ENCODE peak calls at places on chromosomes 7 and 10, in nine cellular contexts. One of them, this sample, is unnamed.

GRCh38 chr7:33601081-33601480 is 304.3 kb upstream of the BMPER start:
- DNase-seq in Peyer's patch: no peak
- DNase-seq in brain microvascular endothelial cell: no peak
- DNase-seq in endothelial cell of umbilical vein: no peak
- DNase-seq in psoas muscle: no peak
- DNase-seq in heart left ventricle: no peak
- DNase-seq in upper lobe of right lung: no peak
- DNase-seq in transverse colon: no peak
- DNase-seq in mammary epithelial cell: no peak
- DNase-seq in this sample: no peak

GRCh38 chr7:87001214-87001613 is 58.2 kb downstream of the ELAPOR2 start:
- DNase-seq in Peyer's patch: no peak
- DNase-seq in brain microvascular endothelial cell: no peak
- DNase-seq in endothelial cell of umbilical vein: peak; percentile 34
- DNase-seq in psoas muscle: no peak
- DNase-seq in heart left ventricle: no peak
- DNase-seq in upper lobe of right lung: no peak
- DNase-seq in transverse colon: no peak
- DNase-seq in mammary epithelial cell: peak; percentile 2
- DNase-seq in this sample: no peak

GRCh38 chr10:22681783-22682183 is 32.6 kb downstream of the PIP4K2A start:
- DNase-seq in Peyer's patch: no peak
- DNase-seq in brain microvascular endothelial cell: peak; percentile 81
- DNase-seq in endothelial cell of umbilical vein: peak; percentile 59
- DNase-seq in psoas muscle: no peak
- DNase-seq in heart left ventricle: no peak
- DNase-seq in upper lobe of right lung: no peak
- DNase-seq in transverse colon: no peak
- DNase-seq in mammary epithelial cell: peak; percentile 77
- DNase-seq in this sample: no peak

GRCh38 chr7:40306596-40306995 is 171.8 kb downstream of the SUGCT start:
- DNase-seq in Peyer's patch: no peak
- DNase-seq in brain microvascular endothelial cell: peak; percentile 70
- DNase-seq in endothelial cell of umbilical vein: peak; percentile 69
- DNase-seq in psoas muscle: no peak
- DNase-seq in heart left ventricle: no peak
- DNase-seq in upper lobe of right lung: no peak
- DNase-seq in transverse colon: no peak
- DNase-seq in mammary epithelial cell: peak; percentile 62
- DNase-seq in this sample: no peak

GRCh38 chr10:94315975-94316464 is 46.7 kb downstream of the NOC3L start:
- DNase-seq in Peyer's patch: no peak
- DNase-seq in brain microvascular endothelial cell: peak; percentile 72
- DNase-seq in endothelial cell of umbilical vein: peak; percentile 13
- DNase-seq in psoas muscle: no peak
- DNase-seq in heart left ventricle: no peak
- DNase-seq in upper lobe of right lung: no peak
- DNase-seq in transverse colon: no peak
- DNase-seq in mammary epithelial cell: no peak
- DNase-seq in this sample: no peak

GRCh38 chr7:74214816-74215630 is 5.2 kb downstream of the LAT2 start:
- DNase-seq in Peyer's patch: no peak
- DNase-seq in brain microvascular endothelial cell: no peak
- DNase-seq in endothelial cell of umbilical vein: no peak
- DNase-seq in psoas muscle: no peak
- DNase-seq in heart left ventricle: no peak
- DNase-seq in upper lobe of right lung: no peak
- DNase-seq in transverse colon: no peak
- DNase-seq in mammary epithelial cell: no peak
- DNase-seq in this sample: no peak

GRCh38 chr7:3300651-3301471 is at the start of gene SDK1:
- DNase-seq in Peyer's patch: peak; percentile 83
- DNase-seq in brain microvascular endothelial cell: peak; percentile 75
- DNase-seq in endothelial cell of umbilical vein: peak; percentile 86
- DNase-seq in psoas muscle: peak; percentile 96
- DNase-seq in heart left ventricle: peak; percentile 93
- DNase-seq in upper lobe of right lung: peak; percentile 95
- DNase-seq in transverse colon: peak; percentile 92
- DNase-seq in mammary epithelial cell: peak; percentile 80
- DNase-seq in this sample: peak; percentile 96

GRCh38 chr7:150665882-150666281 is 19.6 kb upstream of the GIMAP2 start:
- DNase-seq in Peyer's patch: no peak
- DNase-seq in brain microvascular endothelial cell: no peak
- DNase-seq in endothelial cell of umbilical vein: no peak
- DNase-seq in psoas muscle: no peak
- DNase-seq in heart left ventricle: no peak
- DNase-seq in upper lobe of right lung: no peak
- DNase-seq in transverse colon: no peak
- DNase-seq in mammary epithelial cell: no peak
- DNase-seq in this sample: no peak

GRCh38 chr10:119602241-119603095 is 5.7 kb upstream of the TIAL1 start:
- DNase-seq in Peyer's patch: no peak
- DNase-seq in brain microvascular endothelial cell: peak; percentile 12
- DNase-seq in endothelial cell of umbilical vein: peak; percentile 38
- DNase-seq in psoas muscle: no peak
- DNase-seq in heart left ventricle: no peak
- DNase-seq in upper lobe of right lung: peak; percentile 33
- DNase-seq in transverse colon: peak; percentile 37
- DNase-seq in mammary epithelial cell: peak; percentile 27
- DNase-seq in this sample: no peak

GRCh38 chr10:52064084-52064845 is 249.8 kb upstream of the DKK1 start:
- DNase-seq in Peyer's patch: no peak
- DNase-seq in brain microvascular endothelial cell: no peak
- DNase-seq in endothelial cell of umbilical vein: no peak
- DNase-seq in psoas muscle: no peak
- DNase-seq in heart left ventricle: peak; percentile 58
- DNase-seq in upper lobe of right lung: peak; percentile 57
- DNase-seq in transverse colon: no peak
- DNase-seq in mammary epithelial cell: no peak
- DNase-seq in this sample: no peak

GRCh38 chr10:4651404-4652037 is 174.5 kb upstream of the AKR1E2 start:
- DNase-seq in Peyer's patch: no peak
- DNase-seq in brain microvascular endothelial cell: no peak
- DNase-seq in endothelial cell of umbilical vein: no peak
- DNase-seq in psoas muscle: no peak
- DNase-seq in heart left ventricle: no peak
- DNase-seq in upper lobe of right lung: no peak
- DNase-seq in transverse colon: no peak
- DNase-seq in mammary epithelial cell: peak; percentile 48
- DNase-seq in this sample: no peak

GRCh38 chr10:84191106-84191505 is 3.2 kb upstream of the CDHR1 start:
- DNase-seq in Peyer's patch: no peak
- DNase-seq in brain microvascular endothelial cell: no peak
- DNase-seq in endothelial cell of umbilical vein: no peak
- DNase-seq in psoas muscle: no peak
- DNase-seq in heart left ventricle: no peak
- DNase-seq in upper lobe of right lung: peak; percentile 17
- DNase-seq in transverse colon: peak; percentile 6
- DNase-seq in mammary epithelial cell: no peak
- DNase-seq in this sample: no peak

DNA sequence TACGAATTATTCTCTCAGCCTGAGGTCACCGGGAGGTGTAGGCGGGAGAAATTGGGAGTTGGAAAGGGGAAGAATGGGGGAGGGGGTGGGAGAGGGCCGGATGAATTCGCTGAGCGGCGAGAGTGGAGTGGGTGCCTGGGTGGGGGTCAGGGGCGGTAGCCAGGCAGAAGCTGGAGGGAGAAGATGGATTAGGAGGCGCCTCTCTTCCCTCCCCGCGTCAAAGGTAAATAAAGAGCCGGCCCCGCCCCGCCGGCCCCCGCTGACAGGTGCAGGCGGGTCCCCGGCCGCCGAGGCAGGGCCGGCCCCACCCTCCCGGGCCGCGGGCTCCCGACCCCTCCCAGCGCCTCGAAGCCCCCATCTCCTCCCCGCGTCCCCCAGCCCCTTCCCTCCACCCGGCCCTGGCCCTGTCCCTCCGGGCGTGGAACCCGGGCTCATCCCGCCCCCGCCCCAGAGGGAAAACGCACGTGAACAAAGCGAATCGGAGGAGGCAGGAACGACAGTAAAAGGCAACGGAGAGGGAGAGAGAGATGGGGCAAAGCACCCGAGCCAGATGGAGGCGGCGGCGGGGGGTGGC is 874 bp downstream of the FAM131B start:
- DNase-seq in Peyer's patch: no peak
- DNase-seq in brain microvascular endothelial cell: no peak
- DNase-seq in endothelial cell of umbilical vein: no peak
- DNase-seq in psoas muscle: no peak
- DNase-seq in heart left ventricle: no peak
- DNase-seq in upper lobe of right lung: no peak
- DNase-seq in transverse colon: no peak
- DNase-seq in mammary epithelial cell: no peak
- DNase-seq in this sample: no peak
- H3K4me3 ChIP-seq in Peyer's patch: peak overlapping the region; percentile 65
- H3K4me3 ChIP-seq in brain microvascular endothelial cell: peak overlapping the region; percentile 57
- H3K4me3 ChIP-seq in endothelial cell of umbilical vein: peak overlapping the region; percentile 45
- H3K4me3 ChIP-seq in psoas muscle: peak overlapping the region; percentile 69
- H3K4me3 ChIP-seq in heart left ventricle: peak overlapping the region; percentile 45
- H3K4me3 ChIP-seq in upper lobe of right lung: peak overlapping the region; percentile 52
- H3K4me3 ChIP-seq in transverse colon: peak overlapping the region; percentile 83
- H3K4me3 ChIP-seq in mammary epithelial cell: peak overlapping the region; percentile 59
- H3K4me3 ChIP-seq in this sample: peak overlapping the region; percentile 62

GRCh38 chr7:43838201-43838659 is 31.1 kb downstream of the MRPS24 start:
- DNase-seq in Peyer's patch: no peak
- DNase-seq in brain microvascular endothelial cell: no peak
- DNase-seq in endothelial cell of umbilical vein: no peak
- DNase-seq in psoas muscle: no peak
- DNase-seq in heart left ventricle: no peak
- DNase-seq in upper lobe of right lung: no peak
- DNase-seq in transverse colon: no peak
- DNase-seq in mammary epithelial cell: no peak
- DNase-seq in this sample: no peak

DNA sequence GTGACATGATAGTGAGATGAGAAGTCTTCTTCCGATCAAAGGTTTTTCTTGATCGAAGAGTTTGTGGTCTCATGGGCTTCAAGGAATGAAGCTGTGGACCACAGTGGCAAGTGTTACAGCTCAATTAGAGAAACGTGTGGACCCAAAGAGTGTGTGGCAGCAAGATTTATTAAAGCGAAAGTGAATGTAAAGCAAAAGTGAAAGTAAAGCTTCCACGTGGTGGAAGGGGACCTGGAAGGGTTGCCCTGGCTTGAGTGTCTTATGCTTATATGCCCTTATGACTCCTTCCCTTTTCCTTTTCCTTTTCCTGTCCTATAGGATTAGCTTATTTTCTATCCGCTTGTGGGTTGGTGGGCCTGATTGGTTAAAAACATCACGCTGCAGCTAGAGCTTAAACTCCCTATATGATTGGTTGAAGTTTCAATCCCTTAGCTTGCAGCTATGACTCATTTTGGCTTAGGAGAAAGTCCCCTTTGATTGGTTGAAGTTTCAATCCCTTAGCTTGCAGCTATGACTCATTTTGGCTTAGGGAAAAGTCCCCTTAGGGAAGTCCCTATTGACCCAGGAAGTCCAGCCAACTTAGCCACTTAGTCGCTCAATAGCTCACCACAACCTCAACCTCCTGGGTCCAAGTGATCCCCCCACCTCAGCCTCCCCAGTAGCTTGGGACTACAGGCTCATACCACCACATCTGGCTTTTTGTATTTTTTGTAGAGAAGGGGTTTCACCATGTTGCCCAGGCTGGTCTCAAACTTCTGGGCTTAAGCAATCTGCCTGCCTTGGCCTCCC is 34.7 kb downstream of the MRPS24 start:
- DNase-seq in Peyer's patch: peak; percentile 24
- DNase-seq in brain microvascular endothelial cell: peak; percentile 12
- DNase-seq in endothelial cell of umbilical vein: peak; percentile 22
- DNase-seq in psoas muscle: no peak
- DNase-seq in heart left ventricle: no peak
- DNase-seq in upper lobe of right lung: no peak
- DNase-seq in transverse colon: no peak
- DNase-seq in mammary epithelial cell: peak; percentile 66
- DNase-seq in this sample: no peak
- H3K27ac ChIP-seq in Peyer's patch: no peak overlapping the region
- H3K27ac ChIP-seq in brain microvascular endothelial cell: no peak overlapping the region
- H3K27ac ChIP-seq in endothelial cell of umbilical vein: no peak overlapping the region
- H3K27ac ChIP-seq in psoas muscle: no peak overlapping the region
- H3K27ac ChIP-seq in heart left ventricle: no peak overlapping the region
- H3K27ac ChIP-seq in upper lobe of right lung: no peak overlapping the region
- H3K27ac ChIP-seq in transverse colon: no peak overlapping the region
- H3K27ac ChIP-seq in mammary epithelial cell: no peak overlapping the region
- H3K27ac ChIP-seq in this sample: no peak overlapping the region

DNA sequence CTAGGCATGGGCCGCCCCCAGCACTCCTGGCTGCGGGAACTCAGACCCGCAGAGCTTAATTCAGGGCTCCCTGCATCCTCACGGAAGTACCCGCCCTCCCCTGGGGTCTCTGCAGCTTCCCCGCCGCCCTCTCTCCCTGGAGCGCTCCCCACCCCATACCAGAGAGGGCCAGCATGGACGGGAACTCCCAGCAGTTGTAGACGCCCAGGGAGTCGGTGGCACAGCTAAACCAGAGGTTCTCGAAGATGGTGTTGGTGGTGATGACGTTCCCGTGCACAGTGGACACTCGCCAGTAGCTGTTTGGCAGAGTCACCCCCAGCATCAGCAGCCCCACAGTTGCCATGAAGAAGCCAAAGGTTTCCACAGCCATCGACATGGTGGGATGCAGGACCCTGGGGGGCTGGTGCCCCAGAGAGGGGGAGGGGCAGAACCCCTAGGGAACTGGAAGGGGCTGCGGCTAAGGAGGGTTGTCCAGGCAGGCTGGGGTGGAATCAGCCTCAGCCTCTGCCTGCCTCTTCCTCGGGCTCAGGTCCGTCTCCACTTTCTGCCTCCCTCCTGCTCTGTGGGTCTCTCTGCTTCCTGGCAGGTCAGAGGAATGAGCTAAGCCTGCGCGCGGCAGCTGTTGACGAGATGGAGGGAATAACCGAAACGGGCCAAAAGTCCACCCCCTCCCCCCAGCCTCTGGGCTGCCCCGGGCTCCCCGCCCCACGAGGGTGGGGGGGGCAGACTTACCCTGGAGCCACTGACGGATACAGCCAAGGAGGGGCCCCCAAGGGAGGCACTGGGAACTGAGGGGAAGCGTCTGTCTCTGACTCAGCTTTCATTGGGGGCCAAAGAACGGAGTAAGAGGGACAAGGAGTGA is at the start of gene CLDN15:
- DNase-seq in Peyer's patch: no peak
- DNase-seq in brain microvascular endothelial cell: peak; percentile 38
- DNase-seq in endothelial cell of umbilical vein: peak; percentile 51
- DNase-seq in psoas muscle: peak; percentile 89
- DNase-seq in heart left ventricle: peak; percentile 92
- DNase-seq in upper lobe of right lung: peak; percentile 66
- DNase-seq in transverse colon: peak; percentile 85
- DNase-seq in mammary epithelial cell: no peak
- DNase-seq in this sample: peak; percentile 86
- H3K4me3 ChIP-seq in Peyer's patch: peak within 1 kb of the TSS; percentile 60
- H3K4me3 ChIP-seq in brain microvascular endothelial cell: no peak within 1 kb of the TSS
- H3K4me3 ChIP-seq in endothelial cell of umbilical vein: no peak within 1 kb of the TSS
- H3K4me3 ChIP-seq in psoas muscle: peak within 1 kb of the TSS; percentile 28
- H3K4me3 ChIP-seq in heart left ventricle: no peak within 1 kb of the TSS
- H3K4me3 ChIP-seq in upper lobe of right lung: no peak within 1 kb of the TSS
- H3K4me3 ChIP-seq in transverse colon: peak within 1 kb of the TSS; percentile 38
- H3K4me3 ChIP-seq in mammary epithelial cell: no peak within 1 kb of the TSS
- H3K4me3 ChIP-seq in this sample: no peak within 1 kb of the TSS

DNA sequence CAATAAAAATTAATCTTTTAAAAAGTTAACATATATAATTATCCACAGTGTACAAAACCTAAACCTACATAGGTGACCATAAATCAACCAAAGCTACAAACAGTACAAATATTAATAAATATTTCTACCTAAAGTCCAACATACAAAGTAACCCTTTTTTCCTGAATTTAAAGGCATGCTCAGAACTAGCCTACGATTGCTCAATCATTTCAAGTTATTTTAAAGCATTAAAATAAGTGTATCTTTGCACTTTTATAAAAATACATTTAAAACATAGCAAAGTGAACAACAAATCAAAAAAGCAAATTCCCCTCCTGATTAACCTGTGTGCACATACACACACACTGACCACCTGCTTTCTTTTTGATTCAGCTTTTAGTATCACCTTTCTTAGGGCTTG is 202.2 kb downstream of the PARD3 start:
- DNase-seq in Peyer's patch: no peak
- DNase-seq in brain microvascular endothelial cell: no peak
- DNase-seq in endothelial cell of umbilical vein: no peak
- DNase-seq in psoas muscle: no peak
- DNase-seq in heart left ventricle: no peak
- DNase-seq in upper lobe of right lung: no peak
- DNase-seq in transverse colon: no peak
- DNase-seq in mammary epithelial cell: no peak
- DNase-seq in this sample: no peak
- H3K27ac ChIP-seq in Peyer's patch: no peak overlapping the region
- H3K27ac ChIP-seq in brain microvascular endothelial cell: no peak overlapping the region
- H3K27ac ChIP-seq in endothelial cell of umbilical vein: no peak overlapping the region
- H3K27ac ChIP-seq in psoas muscle: no peak overlapping the region
- H3K27ac ChIP-seq in heart left ventricle: no peak overlapping the region
- H3K27ac ChIP-seq in upper lobe of right lung: no peak overlapping the region
- H3K27ac ChIP-seq in transverse colon: no peak overlapping the region
- H3K27ac ChIP-seq in mammary epithelial cell: no peak overlapping the region
- H3K27ac ChIP-seq in this sample: no peak overlapping the region